ENCODE peak calls at places on chromosomes 3 and 15, in four cellular contexts. One of them, this sample, is unnamed.

GRCh38 chr3:46405301-46406079 is 1.4 kb downstream of the CCR5AS start:
- DNase-seq in substantia nigra: no peak
- DNase-seq in amniotic stem cell: no peak
- DNase-seq in NCI-H345: no peak
- DNase-seq in this sample: peak; percentile 55

GRCh38 chr3:86887876-86888275 is 103.1 kb downstream of the VGLL3 start:
- DNase-seq in substantia nigra: no peak
- DNase-seq in amniotic stem cell: no peak
- DNase-seq in NCI-H345: no peak
- DNase-seq in this sample: no peak

GRCh38 chr15:67091073-67091965 is 25.9 kb downstream of the SMAD3 start:
- DNase-seq in substantia nigra: no peak
- DNase-seq in amniotic stem cell: peak; percentile 67
- DNase-seq in NCI-H345: no peak
- DNase-seq in this sample: no peak

GRCh38 chr3:123021986-123022510 is 5.5 kb downstream of the SEMA5B start:
- DNase-seq in substantia nigra: no peak
- DNase-seq in amniotic stem cell: no peak
- DNase-seq in NCI-H345: no peak
- DNase-seq in this sample: no peak

GRCh38 chr3:75262661-75263060 is 401.5 kb upstream of the FRG2C start:
- DNase-seq in substantia nigra: no peak
- DNase-seq in amniotic stem cell: no peak
- DNase-seq in NCI-H345: no peak
- DNase-seq in this sample: no peak

GRCh38 chr3:122942937-122943827 is 84.4 kb downstream of the SEMA5B start:
- DNase-seq in substantia nigra: peak; percentile 71
- DNase-seq in amniotic stem cell: peak; percentile 13
- DNase-seq in NCI-H345: peak; percentile 42
- DNase-seq in this sample: peak; percentile 88

GRCh38 chr3:69079269-69080159 is 651 bp downstream of the UBA3 start:
- DNase-seq in substantia nigra: no peak
- DNase-seq in amniotic stem cell: no peak
- DNase-seq in NCI-H345: no peak
- DNase-seq in this sample: peak; percentile 18

GRCh38 chr3:45792516-45793172 is 3.7 kb downstream of the SLC6A20 start:
- DNase-seq in substantia nigra: no peak
- DNase-seq in amniotic stem cell: no peak
- DNase-seq in NCI-H345: no peak
- DNase-seq in this sample: no peak

GRCh38 chr3:30059240-30059639 is 547.2 kb upstream of the TGFBR2 start:
- DNase-seq in substantia nigra: no peak
- DNase-seq in amniotic stem cell: no peak
- DNase-seq in NCI-H345: no peak
- DNase-seq in this sample: no peak

GRCh38 chr3:150528359-150528797 is 17.9 kb downstream of the SERP1 start:
- DNase-seq in substantia nigra: no peak
- DNase-seq in amniotic stem cell: peak; percentile 15
- DNase-seq in NCI-H345: no peak
- DNase-seq in this sample: no peak

GRCh38 chr3:132606085-132606484 is 9.0 kb downstream of the ACKR4 start:
- DNase-seq in substantia nigra: no peak
- DNase-seq in amniotic stem cell: no peak
- DNase-seq in NCI-H345: no peak
- DNase-seq in this sample: no peak

GRCh38 chr15:22839046-22839705 is 710 bp downstream of the NIPA2 start:
- DNase-seq in substantia nigra: no peak
- DNase-seq in amniotic stem cell: no peak
- DNase-seq in NCI-H345: no peak
- DNase-seq in this sample: no peak

GRCh38 chr3:149120051-149120972 is 9.1 kb upstream of the HPS3 start:
- DNase-seq in substantia nigra: no peak
- DNase-seq in amniotic stem cell: peak; percentile 37
- DNase-seq in NCI-H345: peak; percentile 61
- DNase-seq in this sample: no peak

GRCh38 chr3:23288286-23288685 is 85.2 kb downstream of the UBE2E2 start:
- DNase-seq in substantia nigra: no peak
- DNase-seq in amniotic stem cell: no peak
- DNase-seq in NCI-H345: no peak
- DNase-seq in this sample: no peak

GRCh38 chr3:134937256-134938023 is 142.4 kb downstream of the EPHB1 start:
- DNase-seq in substantia nigra: no peak
- DNase-seq in amniotic stem cell: no peak
- DNase-seq in NCI-H345: peak; percentile 30
- DNase-seq in this sample: peak; percentile 23

This sample was measured in thyroid gland.